ENCODE peak calls at places on chromosome 10, in six cellular contexts. One of them, this sample, is unnamed.
A peak's percentile ranks its signal among the peaks of the same experiment; 100 is the strongest.

GRCh38 chr10:62907470-62908212 is 91.5 kb upstream of the EGR2 start:
- DNase-seq in astrocyte: no peak
- DNase-seq in brain microvascular endothelial cell: no peak
- DNase-seq in mammary epithelial cell: no peak
- DNase-seq in NB4: no peak
- DNase-seq in suprapubic skin: no peak
- DNase-seq in this sample: no peak

GRCh38 chr10:1215862-1216575 is 159.8 kb downstream of the WDR37 start:
- DNase-seq in NB4: no peak
- DNase-seq in suprapubic skin: no peak
- DNase-seq in astrocyte: no peak
- DNase-seq in mammary epithelial cell: no peak
- DNase-seq in brain microvascular endothelial cell: no peak
- DNase-seq in this sample: no peak

GRCh38 chr10:30063098-30063497 is 3.7 kb upstream of the JCAD start:
- DNase-seq in suprapubic skin: no peak
- DNase-seq in NB4: no peak
- DNase-seq in mammary epithelial cell: no peak
- DNase-seq in brain microvascular endothelial cell: no peak
- DNase-seq in astrocyte: peak; percentile 54
- DNase-seq in this sample: no peak

GRCh38 chr10:73376679-73377078 is 18.0 kb upstream of the CFAP70 start:
- DNase-seq in suprapubic skin: no peak
- DNase-seq in brain microvascular endothelial cell: no peak
- DNase-seq in astrocyte: no peak
- DNase-seq in mammary epithelial cell: peak; percentile 33
- DNase-seq in NB4: no peak
- DNase-seq in this sample: no peak

GRCh38 chr10:110498982-110499795 is 1.5 kb downstream of the DUSP5 start:
- DNase-seq in mammary epithelial cell: peak; percentile 75
- DNase-seq in NB4: peak; percentile 86
- DNase-seq in brain microvascular endothelial cell: no peak
- DNase-seq in astrocyte: peak; percentile 60
- DNase-seq in suprapubic skin: peak; percentile 66
- DNase-seq in this sample: peak; percentile 80

GRCh38 chr10:73967022-73967429 is 30.9 kb upstream of the VCL start:
- DNase-seq in suprapubic skin: no peak
- DNase-seq in mammary epithelial cell: no peak
- DNase-seq in brain microvascular endothelial cell: no peak
- DNase-seq in astrocyte: no peak
- DNase-seq in NB4: no peak
- DNase-seq in this sample: no peak

GRCh38 chr10:17007381-17007780 is 122.2 kb downstream of the CUBN start:
- DNase-seq in NB4: no peak
- DNase-seq in mammary epithelial cell: no peak
- DNase-seq in brain microvascular endothelial cell: no peak
- DNase-seq in astrocyte: no peak
- DNase-seq in suprapubic skin: no peak
- DNase-seq in this sample: no peak

GRCh38 chr10:109934958-109935793 is 11.9 kb upstream of the XPNPEP1 start:
- DNase-seq in astrocyte: peak; percentile 86
- DNase-seq in suprapubic skin: no peak
- DNase-seq in brain microvascular endothelial cell: peak; percentile 48
- DNase-seq in mammary epithelial cell: peak; percentile 56
- DNase-seq in NB4: peak; percentile 75
- DNase-seq in this sample: peak; percentile 69

GRCh38 chr10:66627156-66627555 is 298.7 kb upstream of the LRRTM3 start:
- DNase-seq in suprapubic skin: no peak
- DNase-seq in NB4: peak; percentile 49
- DNase-seq in astrocyte: no peak
- DNase-seq in brain microvascular endothelial cell: peak; percentile 34
- DNase-seq in mammary epithelial cell: peak; percentile 61
- DNase-seq in this sample: no peak

GRCh38 chr10:51896849-51897248 is 197.5 kb upstream of the CSTF2T start:
- DNase-seq in brain microvascular endothelial cell: no peak
- DNase-seq in mammary epithelial cell: no peak
- DNase-seq in suprapubic skin: no peak
- DNase-seq in NB4: no peak
- DNase-seq in astrocyte: peak; percentile 32
- DNase-seq in this sample: peak; percentile 92

GRCh38 chr10:91709394-91709798 is 76.5 kb upstream of the PPP1R3C start:
- DNase-seq in mammary epithelial cell: peak; percentile 53
- DNase-seq in NB4: no peak
- DNase-seq in astrocyte: peak; percentile 64
- DNase-seq in suprapubic skin: no peak
- DNase-seq in brain microvascular endothelial cell: no peak
- DNase-seq in this sample: peak; percentile 64

GRCh38 chr10:31948021-31948420 is 19.4 kb upstream of the ARHGAP12 start:
- DNase-seq in suprapubic skin: no peak
- DNase-seq in mammary epithelial cell: no peak
- DNase-seq in astrocyte: no peak
- DNase-seq in brain microvascular endothelial cell: no peak
- DNase-seq in NB4: no peak
- DNase-seq in this sample: no peak
- H3K4me3 ChIP-seq in suprapubic skin: no peak overlapping the region
- H3K4me3 ChIP-seq in mammary epithelial cell: no peak overlapping the region
- H3K4me3 ChIP-seq in astrocyte: no peak overlapping the region
- H3K4me3 ChIP-seq in brain microvascular endothelial cell: no peak overlapping the region
- H3K4me3 ChIP-seq in NB4: no peak overlapping the region
- H3K4me3 ChIP-seq in this sample: no peak overlapping the region

GRCh38 chr10:25522946-25523608 is 348.3 kb downstream of the GPR158 start:
- DNase-seq in suprapubic skin: no peak
- DNase-seq in mammary epithelial cell: peak; percentile 23
- DNase-seq in astrocyte: peak; percentile 8
- DNase-seq in NB4: peak; percentile 1
- DNase-seq in brain microvascular endothelial cell: no peak
- DNase-seq in this sample: no peak
- TF ChIP-seq CTCF in suprapubic skin: no peak
- TF ChIP-seq CTCF in mammary epithelial cell: no peak
- TF ChIP-seq CTCF in astrocyte: peak; percentile 34
- TF ChIP-seq CTCF in NB4: no peak
- TF ChIP-seq CTCF in brain microvascular endothelial cell: peak; percentile 51
- TF ChIP-seq CTCF in this sample: no peak

DNA sequence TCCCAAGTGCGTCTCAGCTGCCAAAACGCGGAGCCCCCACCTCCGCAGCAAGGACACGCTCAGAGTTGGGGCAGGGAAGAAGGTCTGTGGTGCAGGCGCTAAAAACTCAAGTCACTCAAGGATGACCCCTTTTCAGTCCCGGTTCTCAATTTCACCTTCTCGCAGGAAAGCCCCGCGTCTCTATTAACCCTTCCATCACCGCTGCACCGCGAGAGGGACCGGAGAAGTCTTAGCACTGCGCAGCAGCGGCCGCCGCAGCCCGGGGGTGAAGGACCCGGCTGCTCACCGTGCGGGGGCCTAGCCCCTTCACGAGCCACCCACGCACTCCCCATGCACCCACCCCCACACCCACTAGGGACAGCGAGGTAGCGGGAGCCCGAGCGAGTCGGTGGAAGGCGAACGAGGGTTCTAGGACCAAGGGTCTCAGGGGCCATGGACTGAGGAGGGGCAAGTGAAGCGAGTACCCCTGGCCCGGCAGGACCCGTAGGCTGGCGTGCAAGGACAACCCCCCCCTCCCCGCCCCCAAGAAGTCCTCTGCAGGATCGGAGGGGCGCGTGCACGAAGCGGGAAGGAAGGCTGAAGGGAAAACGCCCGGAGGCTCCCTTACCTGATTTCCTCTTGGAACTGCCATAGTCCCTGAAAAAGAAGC is 162.8 kb downstream of the SH3PXD2A start:
- DNase-seq in NB4: no peak
- DNase-seq in astrocyte: no peak
- DNase-seq in suprapubic skin: no peak
- DNase-seq in mammary epithelial cell: no peak
- DNase-seq in brain microvascular endothelial cell: no peak
- DNase-seq in this sample: no peak
- H3K4me3 ChIP-seq in NB4: no peak overlapping the region
- H3K4me3 ChIP-seq in astrocyte: peak overlapping the region; percentile 56
- H3K4me3 ChIP-seq in suprapubic skin: peak overlapping the region; percentile 49
- H3K4me3 ChIP-seq in mammary epithelial cell: peak overlapping the region; percentile 43
- H3K4me3 ChIP-seq in brain microvascular endothelial cell: peak overlapping the region; percentile 70
- H3K4me3 ChIP-seq in this sample: peak overlapping the region; percentile 40

DNA sequence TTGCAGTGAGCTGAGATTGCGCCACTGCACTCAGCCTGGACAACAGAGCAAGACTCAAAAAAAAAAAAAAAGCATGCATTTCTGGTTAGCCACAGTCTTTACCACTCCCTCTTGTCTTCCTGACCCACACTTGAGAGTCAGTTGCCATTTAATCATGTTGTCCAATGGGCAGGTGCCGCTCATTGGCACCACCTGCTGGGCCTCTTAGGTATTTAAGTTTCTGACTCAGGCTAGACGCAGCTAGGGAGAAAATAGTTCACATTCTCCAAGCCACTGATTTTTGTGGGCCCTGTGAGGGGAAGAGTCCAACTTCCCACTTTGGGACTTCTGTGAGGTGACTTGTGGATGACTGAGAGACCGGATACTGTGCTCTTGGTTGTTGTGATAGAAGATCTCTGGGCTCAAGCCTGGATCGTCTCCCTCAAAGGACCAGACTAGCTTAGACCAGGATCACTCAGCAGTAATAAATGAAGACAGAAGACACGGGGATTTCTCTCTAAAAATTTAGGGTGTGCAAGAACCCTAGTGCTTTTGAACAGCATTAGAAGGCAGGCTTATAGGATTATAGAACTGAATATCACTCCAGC is 26.8 kb upstream of the SORCS3 start:
- DNase-seq in astrocyte: no peak
- DNase-seq in brain microvascular endothelial cell: peak; percentile 38
- DNase-seq in mammary epithelial cell: peak; percentile 23
- DNase-seq in suprapubic skin: no peak
- DNase-seq in NB4: peak; percentile 50
- DNase-seq in this sample: peak; percentile 38
- TF ChIP-seq CTCF in astrocyte: peak; percentile 44
- TF ChIP-seq CTCF in brain microvascular endothelial cell: peak; percentile 74
- TF ChIP-seq CTCF in mammary epithelial cell: peak; percentile 70
- TF ChIP-seq CTCF in suprapubic skin: no peak
- TF ChIP-seq CTCF in NB4: peak; percentile 78
- TF ChIP-seq CTCF in this sample: peak; percentile 67

DNA sequence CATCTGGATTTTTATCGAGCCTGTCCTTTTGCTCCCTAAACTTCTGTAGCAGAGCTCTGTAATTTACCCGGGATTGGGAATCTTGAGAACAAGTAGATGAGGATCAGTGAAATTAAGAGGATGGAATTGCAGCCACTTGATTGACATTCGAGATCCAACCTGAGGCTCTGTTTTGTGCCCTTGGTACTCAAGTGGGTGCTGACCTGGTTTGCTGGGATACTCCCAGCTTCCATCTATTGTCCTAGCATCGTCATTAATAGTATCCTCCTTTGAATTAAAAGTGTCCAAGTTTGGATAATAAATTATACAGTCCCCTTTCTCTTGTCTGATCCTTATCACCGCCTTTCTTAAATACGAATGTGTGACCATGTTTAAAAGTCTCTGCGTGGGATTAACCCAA is 17.1 kb downstream of the CELF2 start:
- DNase-seq in NB4: no peak
- DNase-seq in suprapubic skin: no peak
- DNase-seq in brain microvascular endothelial cell: no peak
- DNase-seq in mammary epithelial cell: no peak
- DNase-seq in astrocyte: no peak
- DNase-seq in this sample: no peak
- H3K4me3 ChIP-seq in NB4: no peak overlapping the region
- H3K4me3 ChIP-seq in suprapubic skin: no peak overlapping the region
- H3K4me3 ChIP-seq in brain microvascular endothelial cell: no peak overlapping the region
- H3K4me3 ChIP-seq in mammary epithelial cell: no peak overlapping the region
- H3K4me3 ChIP-seq in astrocyte: no peak overlapping the region
- H3K4me3 ChIP-seq in this sample: no peak overlapping the region

DNA sequence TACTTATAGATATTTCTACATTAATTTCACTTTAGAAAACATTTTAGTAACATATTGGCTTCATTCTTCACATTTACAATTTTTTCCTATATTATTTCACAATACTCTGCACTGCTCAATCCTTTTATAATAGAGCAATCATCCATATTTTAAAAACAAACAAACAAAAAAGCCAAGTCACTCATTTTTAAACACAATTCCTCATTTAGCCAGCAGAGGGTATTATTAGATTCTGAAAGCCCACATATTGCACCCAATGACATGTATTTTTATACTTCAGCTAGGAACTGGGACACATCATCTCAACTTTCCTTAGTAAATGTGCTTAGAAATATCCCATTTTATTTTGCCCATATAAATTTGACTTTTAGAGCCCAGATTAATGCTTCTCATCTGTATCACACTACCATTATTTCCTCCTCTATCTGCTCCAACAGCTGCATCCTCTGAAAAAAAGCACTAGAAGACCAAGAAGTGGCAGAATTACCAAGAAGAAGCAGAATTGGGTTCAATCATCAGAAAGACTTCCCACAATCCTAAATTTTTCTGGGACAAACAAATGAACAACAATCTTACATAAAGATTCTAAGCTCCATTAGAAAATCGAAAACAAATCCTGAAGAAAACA is 29.5 kb downstream of the CTNNA3 start:
- DNase-seq in suprapubic skin: no peak
- DNase-seq in astrocyte: peak; percentile 1
- DNase-seq in mammary epithelial cell: peak; percentile 6
- DNase-seq in NB4: peak; percentile 34
- DNase-seq in brain microvascular endothelial cell: no peak
- DNase-seq in this sample: peak; percentile 32
- TF ChIP-seq CTCF in suprapubic skin: peak; percentile 15
- TF ChIP-seq CTCF in astrocyte: peak; percentile 53
- TF ChIP-seq CTCF in mammary epithelial cell: peak; percentile 38
- TF ChIP-seq CTCF in NB4: peak; percentile 19
- TF ChIP-seq CTCF in brain microvascular endothelial cell: peak; percentile 26
- TF ChIP-seq CTCF in this sample: peak; percentile 48

DNA sequence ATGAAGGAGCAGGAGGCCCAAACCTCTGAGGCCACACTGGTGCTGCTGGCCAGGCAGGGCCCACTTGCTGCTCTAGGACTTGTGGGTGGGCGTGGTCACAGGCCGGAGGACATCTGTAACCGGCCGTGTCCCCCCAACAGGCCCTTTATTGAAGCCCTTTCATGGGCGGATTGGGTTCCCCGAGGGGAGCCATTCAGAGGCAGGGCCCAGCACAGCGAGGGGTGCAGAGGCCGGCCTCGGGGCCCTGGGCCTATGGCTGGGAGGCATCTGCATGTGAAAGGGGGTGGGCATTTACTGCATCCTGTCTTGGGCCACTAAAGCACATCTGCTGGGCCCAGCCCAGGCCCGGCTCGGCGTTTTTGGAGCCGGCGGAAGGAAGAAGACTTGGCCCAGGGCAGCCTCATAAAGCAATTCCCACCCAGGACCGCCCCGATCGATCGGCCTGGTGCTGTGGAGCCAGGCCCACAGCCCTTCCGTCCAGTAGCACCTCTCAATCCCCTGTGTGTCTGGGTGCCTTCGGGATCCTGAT is 8.4 kb downstream of the LHPP start:
- DNase-seq in brain microvascular endothelial cell: no peak
- DNase-seq in suprapubic skin: no peak
- DNase-seq in astrocyte: no peak
- DNase-seq in NB4: no peak
- DNase-seq in mammary epithelial cell: no peak
- DNase-seq in this sample: no peak
- H3K4me3 ChIP-seq in brain microvascular endothelial cell: no peak overlapping the region
- H3K4me3 ChIP-seq in suprapubic skin: no peak overlapping the region
- H3K4me3 ChIP-seq in astrocyte: no peak overlapping the region
- H3K4me3 ChIP-seq in NB4: no peak overlapping the region
- H3K4me3 ChIP-seq in mammary epithelial cell: no peak overlapping the region
- H3K4me3 ChIP-seq in this sample: no peak overlapping the region

GRCh38 chr10:78432582-78432981 is 398.9 kb downstream of the RPS24 start:
- DNase-seq in NB4: peak; percentile 18
- DNase-seq in astrocyte: no peak
- DNase-seq in brain microvascular endothelial cell: no peak
- DNase-seq in suprapubic skin: peak; percentile 51
- DNase-seq in mammary epithelial cell: no peak
- DNase-seq in this sample: no peak
- TF ChIP-seq CTCF in NB4: peak; percentile 13
- TF ChIP-seq CTCF in astrocyte: no peak
- TF ChIP-seq CTCF in brain microvascular endothelial cell: peak; percentile 39
- TF ChIP-seq CTCF in suprapubic skin: no peak
- TF ChIP-seq CTCF in mammary epithelial cell: no peak
- TF ChIP-seq CTCF in this sample: no peak